ENCODE peak calls at places on chromosome 17, in six cellular contexts. L, K, S, R, N and O are unnamed samples. For H3K9me3, the result is how much of the 10 kb centered on the place peaks cover.

GRCh38 chr17:10821062-10821461 is 16.8 kb downstream of the PIRT start:
- DNase-seq in L (no peak), K (no peak), S (no peak), R (no peak), N (no peak), O (no peak)

GRCh38 chr17:81966343-81967243 is 5.6 kb upstream of the NOTUM start:
- DNase-seq in L (peak), K (no peak), S (no peak), R (no peak), N (no peak), O (no peak)

GRCh38 chr17:16273499-16273898 is 56.5 kb downstream of the PIGL start:
- DNase-seq in L (no peak), K (no peak), S (no peak), R (peak), N (no peak), O (no peak)

GRCh38 chr17:1555618-1556471 is 6.7 kb downstream of the PITPNA start:
- DNase-seq in L (no peak), K (no peak), S (no peak), R (no peak), N (no peak), O (no peak)

GRCh38 chr17:69593351-69593715 is 178.8 kb downstream of the MAP2K6 start:
- DNase-seq in L (no peak), K (no peak), S (no peak), R (peak), N (no peak), O (no peak)

GRCh38 chr17:31580331-31581021 is 189.0 kb downstream of the RAB11FIP4 start:
- DNase-seq in L (no peak), K (peak), S (no peak), R (peak), N (no peak), O (no peak)

GRCh38 chr17:19544366-19544765 is 10.7 kb downstream of the SLC47A1 start:
- DNase-seq in L (no peak), K (no peak), S (no peak), R (no peak), N (no peak), O (no peak)

GRCh38 chr17:77842148-77842905 is 116.2 kb upstream of the TNRC6C start:
- DNase-seq in L (no peak), K (peak), S (no peak), R (peak), N (no peak), O (no peak)

GRCh38 chr17:57375040-57375769 is 118.9 kb downstream of the MSI2 start:
- DNase-seq in L (no peak), K (no peak), S (no peak), R (peak), N (no peak), O (no peak)
- TF ChIP-seq CTCF in L (no peak), K (no peak), S (no peak), R (no peak), N (no peak), O (no peak)

GRCh38 chr17:40188694-40189093 is 11.4 kb downstream of the RAPGEFL1 start:
- DNase-seq in L (no peak), K (no peak), S (no peak), R (no peak), N (no peak), O (no peak)

GRCh38 chr17:40194821-40195220 is 17.6 kb downstream of the RAPGEFL1 start:
- DNase-seq in L (no peak), K (no peak), S (no peak), R (no peak), N (no peak), O (no peak)

GRCh38 chr17:40190197-40191021 is 13.1 kb downstream of the RAPGEFL1 start:
- DNase-seq in L (no peak), K (no peak), S (no peak), R (no peak), N (no peak), O (no peak)

GRCh38 chr17:40192961-40193360 is 15.7 kb downstream of the RAPGEFL1 start:
- DNase-seq in L (no peak), K (no peak), S (no peak), R (no peak), N (no peak), O (no peak)

DNA sequence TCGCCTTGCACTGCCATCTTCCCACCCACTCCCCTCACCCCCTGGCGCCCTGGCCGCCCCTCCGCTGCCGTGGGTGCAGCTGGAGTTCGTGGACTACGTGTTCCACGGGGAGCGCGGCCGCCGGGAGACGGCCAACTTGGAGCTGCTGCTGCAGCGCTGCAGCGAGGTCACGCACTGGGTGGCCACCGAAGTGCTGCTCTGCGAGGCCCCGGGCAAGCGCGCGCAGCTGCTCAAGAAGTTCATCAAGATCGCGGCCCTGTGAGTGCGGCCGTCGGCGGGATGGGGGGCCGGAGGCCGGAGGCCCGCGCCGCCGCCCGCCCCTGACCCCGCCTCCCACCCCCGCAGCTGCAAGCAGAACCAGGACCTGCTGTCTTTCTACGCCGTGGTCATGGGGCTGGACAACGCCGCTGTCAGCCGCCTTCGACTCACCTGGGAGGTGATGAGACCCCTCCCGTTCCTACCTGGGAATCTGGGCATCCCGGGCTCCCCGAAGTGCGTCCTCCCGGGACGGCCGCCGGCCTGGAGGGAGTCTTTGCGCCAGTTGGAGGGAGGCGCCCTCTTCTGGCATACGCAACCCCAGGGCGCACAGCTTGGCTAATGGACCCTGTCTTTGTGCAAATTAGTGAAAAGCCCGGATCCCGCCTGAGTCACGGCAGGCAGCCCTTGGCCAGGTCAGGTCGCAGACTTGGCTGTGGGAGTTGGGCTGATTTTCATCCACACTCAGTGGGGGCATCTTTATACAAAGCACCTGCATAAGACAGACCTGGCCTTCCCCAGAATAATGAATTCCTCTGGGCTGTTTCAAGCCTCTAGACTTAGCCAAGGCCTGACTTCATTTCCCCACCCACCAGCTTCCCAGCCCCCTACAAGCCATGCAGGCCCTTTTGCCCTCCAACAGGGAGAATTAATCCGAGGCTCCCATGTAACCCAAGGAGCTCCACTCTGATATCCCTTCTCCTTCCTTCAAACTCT is 14.3 kb downstream of the RAPGEFL1 start:
- DNase-seq in L (peak), K (peak), S (peak), R (peak), N (peak), O (peak)
- H3K4me3 ChIP-seq in L (peak), K (peak), S (peak), R (peak), N (peak), O (peak)

DNA sequence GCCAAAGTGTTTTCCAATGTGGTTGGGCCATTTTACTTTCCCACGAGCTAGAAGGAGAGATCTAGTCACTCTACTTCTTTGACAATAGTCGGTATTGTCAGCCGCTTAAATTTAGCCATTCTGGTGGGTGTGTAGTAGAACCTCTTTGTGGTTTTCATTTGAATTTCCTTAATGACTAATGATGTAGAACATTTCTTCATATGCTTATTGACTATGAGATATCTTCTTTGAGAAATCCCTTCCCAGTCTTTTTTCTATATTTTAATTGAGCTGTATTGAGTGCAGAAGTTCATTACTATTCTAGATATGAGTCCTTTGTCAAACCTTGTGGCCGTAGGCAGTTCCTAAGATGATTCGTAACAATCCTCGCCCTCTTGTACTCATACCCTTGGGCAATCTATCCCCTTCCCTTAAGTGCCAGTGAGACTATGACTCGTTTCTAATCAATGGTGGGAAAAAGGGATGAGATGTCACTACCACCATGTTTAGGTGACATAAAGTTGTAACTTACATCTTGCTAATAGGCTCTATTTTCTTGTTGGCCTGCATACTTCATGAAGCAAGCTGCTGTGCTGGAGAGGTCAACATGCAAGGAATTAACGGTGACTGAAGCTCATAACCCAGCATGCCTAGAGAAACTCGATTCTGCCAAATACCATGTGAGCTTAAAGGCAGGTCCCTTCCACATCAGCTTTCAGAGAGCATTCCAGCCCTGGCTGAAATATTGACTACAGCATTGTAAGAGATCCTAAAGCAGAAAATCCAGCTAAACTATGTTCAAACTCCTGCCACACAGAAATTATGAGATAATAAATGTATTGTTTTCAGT is 817.9 kb upstream of the SOX9 start:
- DNase-seq in L (no peak), K (no peak), S (no peak), R (no peak), N (no peak), O (no peak)
- H3K9me3 ChIP-seq in L (under half), K (under half), S (under half), R (under half), N (under half), O (under half)

GRCh38 chr17:53950207-53950857 is 127.6 kb downstream of the KIF2B start:
- DNase-seq in L (no peak), K (no peak), S (no peak), R (no peak), N (no peak), O (no peak)
- TF ChIP-seq CTCF in L (no peak), K (no peak), S (no peak), R (no peak), N (no peak), O (no peak)

GRCh38 chr17:50952889-50953288 is 86.7 kb upstream of the TOB1 start:
- DNase-seq in L (no peak), K (peak), S (no peak), R (no peak), N (no peak), O (no peak)

GRCh38 chr17:50948711-50949110 is 82.6 kb upstream of the TOB1 start:
- DNase-seq in L (no peak), K (peak), S (peak), R (no peak), N (no peak), O (no peak)

GRCh38 chr17:50947844-50948514 is 81.8 kb upstream of the TOB1 start:
- DNase-seq in L (peak), K (peak), S (peak), R (no peak), N (peak), O (peak)

GRCh38 chr17:50949128-50950001 is 83.2 kb upstream of the TOB1 start:
- DNase-seq in L (no peak), K (peak), S (peak), R (no peak), N (no peak), O (no peak)

GRCh38 chr17:50950002-50950877 is 84.1 kb upstream of the TOB1 start:
- DNase-seq in L (peak), K (peak), S (peak), R (peak), N (peak), O (peak)
- H3K4me3 ChIP-seq in L (peak), K (peak), S (no peak), R (no peak), N (peak), O (no peak)

GRCh38 chr17:5179003-5179402 is 12.7 kb downstream of the ZNF594 start:
- DNase-seq in L (no peak), K (no peak), S (no peak), R (no peak), N (no peak), O (no peak)

GRCh38 chr17:5181509-5182305 is 10.0 kb downstream of the ZNF594 start:
- DNase-seq in L (no peak), K (no peak), S (no peak), R (no peak), N (no peak), O (no peak)

GRCh38 chr17:5182597-5183409 is 8.9 kb downstream of the ZNF594 start:
- DNase-seq in L (no peak), K (no peak), S (no peak), R (no peak), N (no peak), O (no peak)

GRCh38 chr17:5184284-5184683 is 7.4 kb downstream of the ZNF594 start:
- DNase-seq in L (no peak), K (no peak), S (no peak), R (no peak), N (no peak), O (no peak)

DNA sequence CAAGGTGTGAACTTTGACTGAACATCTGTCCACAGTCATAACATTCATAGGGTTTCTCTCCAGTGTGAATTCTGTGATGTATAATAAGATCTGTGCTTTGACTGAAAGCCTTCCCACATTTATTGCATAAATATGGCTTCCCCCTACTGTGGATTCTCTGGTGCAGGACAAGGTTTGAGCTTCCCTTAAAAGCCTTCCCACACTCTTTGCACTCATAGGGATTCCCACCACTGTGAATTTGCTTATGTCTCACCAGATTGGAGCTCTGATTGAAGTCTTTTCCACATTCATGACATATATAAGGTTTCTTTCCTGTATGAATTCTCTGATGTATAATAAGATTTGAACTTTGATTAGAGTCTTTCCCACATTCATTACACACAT is 8.3 kb downstream of the ZNF594 start:
- DNase-seq in L (no peak), K (no peak), S (no peak), R (no peak), N (no peak), O (no peak)
- H3K9me3 ChIP-seq in L (under half), K (half or more), S (half or more), R (under half), N (half or more), O (under half)

DNA sequence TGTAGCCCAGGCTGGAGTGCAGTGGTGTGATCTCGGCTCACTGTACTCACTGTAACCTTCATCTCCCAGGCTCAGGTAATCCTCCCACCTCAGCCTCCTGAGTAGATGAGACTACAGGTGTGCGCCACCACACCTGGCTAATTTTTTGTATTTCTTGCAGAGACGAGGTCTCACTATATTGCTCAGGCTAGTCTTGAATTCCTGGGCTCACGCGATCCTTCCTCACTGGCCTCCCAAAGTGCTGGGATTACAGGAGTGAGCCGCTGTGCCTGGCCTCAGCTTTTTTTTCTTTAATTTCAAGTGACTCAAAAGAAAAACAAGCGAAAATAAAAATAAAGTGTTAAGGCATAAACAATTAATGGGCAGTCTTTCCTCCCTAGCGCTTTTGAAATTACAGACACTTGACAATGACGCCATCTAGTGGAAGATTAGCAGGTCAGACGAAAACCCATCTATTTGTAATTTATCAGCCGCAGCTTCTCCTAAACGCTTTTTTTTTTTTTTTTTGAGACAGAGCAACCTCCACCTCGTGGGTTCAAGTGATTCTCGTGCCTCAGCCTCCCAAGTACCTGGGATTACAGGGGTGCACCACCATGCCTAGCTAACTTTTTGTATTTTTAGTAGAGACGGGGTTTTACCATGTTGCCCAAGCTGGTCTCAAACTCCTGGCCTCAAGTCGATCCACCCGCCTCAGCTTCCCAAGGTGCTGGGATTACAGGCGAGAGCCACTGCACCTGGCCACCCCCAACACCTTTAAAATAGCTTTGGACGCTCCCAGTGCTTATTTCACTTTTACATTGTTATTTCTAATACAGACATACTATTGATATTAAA is 28.1 kb upstream of the PECAM1 start:
- DNase-seq in L (no peak), K (peak), S (no peak), R (peak), N (no peak), O (no peak)
- TF ChIP-seq CTCF in L (peak), K (peak), S (peak), R (peak), N (peak), O (peak)